ENCODE peak calls at places on chromosomes 16 and 17, in six cellular contexts. L is lower lobe of right lung; O is endothelial cell of umbilical vein; J is MM.1S; T is PC-3; H is naive thymus-derived CD4-positive, alpha-beta T cell. C is an unnamed sample.

GRCh38 chr17:68732301-68732749 is 131.2 kb upstream of the FAM20A start:
- DNase-seq in L (no peak), O (no peak), J (no peak), T (no peak), H (no peak), C (no peak)

GRCh38 chr16:64094170-64094960 is 1027.5 kb downstream of the CDH11 start:
- DNase-seq in L (no peak), O (no peak), J (no peak), T (no peak), H (no peak), C (no peak)

GRCh38 chr17:6473128-6473767 is 29.0 kb downstream of the PIMREG start:
- DNase-seq in L (peak; percentile 86), O (peak; percentile 72), J (peak; percentile 53), T (peak; percentile 76), H (peak; percentile 57), C (no peak)

GRCh38 chr17:61408151-61409041 is 8.8 kb downstream of the TBX2 start:
- DNase-seq in L (peak; percentile 43), O (no peak), J (no peak), T (no peak), H (peak; percentile 7), C (no peak)

GRCh38 chr17:17264430-17264829 is 16.6 kb downstream of the COPS3 start:
- DNase-seq in L (no peak), O (no peak), J (no peak), T (no peak), H (no peak), C (no peak)

GRCh38 chr17:50363217-50364060 is 9.5 kb downstream of the MRPL27 start:
- DNase-seq in L (no peak), O (peak; percentile 25), J (no peak), T (peak; percentile 36), H (no peak), C (no peak)

GRCh38 chr16:24167129-24167528 is 89.0 kb upstream of the CACNG3 start:
- DNase-seq in L (no peak), O (no peak), J (no peak), T (no peak), H (no peak), C (no peak)

GRCh38 chr17:60594747-60595146 is 5.2 kb upstream of the PPM1D start:
- DNase-seq in L (no peak), O (no peak), J (no peak), T (no peak), H (no peak), C (no peak)

GRCh38 chr17:32741381-32741780 is 135.5 kb downstream of the MYO1D start:
- DNase-seq in L (no peak), O (no peak), J (no peak), T (no peak), H (no peak), C (no peak)

GRCh38 chr16:78198299-78198698 is 98.8 kb downstream of the WWOX start:
- DNase-seq in L (no peak), O (no peak), J (no peak), T (no peak), H (no peak), C (no peak)

GRCh38 chr16:49811630-49812334 is 44.1 kb downstream of the ZNF423 start:
- DNase-seq in L (no peak), O (no peak), J (no peak), T (no peak), H (no peak), C (no peak)

GRCh38 chr17:82961366-82962162 is 117.8 kb upstream of the METRNL start:
- DNase-seq in L (no peak), O (no peak), J (no peak), T (no peak), H (no peak), C (no peak)

GRCh38 chr17:4856937-4857314 is 23.8 kb downstream of the MINK1 start:
- DNase-seq in L (no peak), O (no peak), J (no peak), T (no peak), H (no peak), C (no peak)

GRCh38 chr17:4856271-4856936 is 23.3 kb downstream of the MINK1 start:
- DNase-seq in L (no peak), O (peak; percentile 55), J (no peak), T (no peak), H (no peak), C (no peak)

GRCh38 chr17:4859816-4860625 is 26.9 kb downstream of the MINK1 start:
- DNase-seq in L (no peak), O (no peak), J (no peak), T (no peak), H (no peak), C (no peak)

GRCh38 chr17:4858880-4859260 is 25.7 kb downstream of the MINK1 start:
- DNase-seq in L (no peak), O (peak; percentile 69), J (no peak), T (peak; percentile 63), H (no peak), C (peak; percentile 18)

GRCh38 chr17:4858068-4858879 is 25.1 kb downstream of the MINK1 start:
- DNase-seq in L (no peak), O (peak; percentile 90), J (no peak), T (peak; percentile 21), H (no peak), C (no peak)
- H3K27ac ChIP-seq in L (peak overlapping the region; percentile 69), O (peak overlapping the region; percentile 79), J (no peak overlapping the region), T (peak overlapping the region; percentile 48), H (no peak overlapping the region), C (peak overlapping the region; percentile 20)

DNA sequence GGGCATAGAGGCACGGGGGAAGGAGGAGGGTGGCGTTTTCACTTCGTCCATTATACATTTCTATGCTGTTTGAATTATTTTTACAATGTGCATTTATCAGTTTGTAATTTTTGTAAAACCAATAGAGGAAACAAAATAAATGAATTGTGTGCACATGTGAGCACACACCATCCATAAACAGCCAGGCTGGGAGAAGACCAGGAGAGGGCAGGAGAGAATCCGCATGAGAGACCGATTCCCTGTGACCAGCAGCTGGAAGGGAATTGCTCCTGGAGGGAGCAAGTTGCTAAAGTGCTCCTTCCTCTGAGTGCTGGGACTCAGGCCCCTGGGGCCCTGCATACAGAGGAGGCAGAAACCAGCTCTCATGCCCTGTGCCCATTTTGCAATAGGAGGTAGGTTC is 126.0 kb downstream of the ABCC12 start:
- DNase-seq in L (no peak), O (no peak), J (no peak), T (no peak), H (no peak), C (no peak)
- H3K36me3 ChIP-seq in L (no peaks in the 10 kb centered on the region), O (no peaks in the 10 kb centered on the region), J (no peaks in the 10 kb centered on the region), T (no peaks in the 10 kb centered on the region), H (no peaks in the 10 kb centered on the region), C (no peaks in the 10 kb centered on the region)

DNA sequence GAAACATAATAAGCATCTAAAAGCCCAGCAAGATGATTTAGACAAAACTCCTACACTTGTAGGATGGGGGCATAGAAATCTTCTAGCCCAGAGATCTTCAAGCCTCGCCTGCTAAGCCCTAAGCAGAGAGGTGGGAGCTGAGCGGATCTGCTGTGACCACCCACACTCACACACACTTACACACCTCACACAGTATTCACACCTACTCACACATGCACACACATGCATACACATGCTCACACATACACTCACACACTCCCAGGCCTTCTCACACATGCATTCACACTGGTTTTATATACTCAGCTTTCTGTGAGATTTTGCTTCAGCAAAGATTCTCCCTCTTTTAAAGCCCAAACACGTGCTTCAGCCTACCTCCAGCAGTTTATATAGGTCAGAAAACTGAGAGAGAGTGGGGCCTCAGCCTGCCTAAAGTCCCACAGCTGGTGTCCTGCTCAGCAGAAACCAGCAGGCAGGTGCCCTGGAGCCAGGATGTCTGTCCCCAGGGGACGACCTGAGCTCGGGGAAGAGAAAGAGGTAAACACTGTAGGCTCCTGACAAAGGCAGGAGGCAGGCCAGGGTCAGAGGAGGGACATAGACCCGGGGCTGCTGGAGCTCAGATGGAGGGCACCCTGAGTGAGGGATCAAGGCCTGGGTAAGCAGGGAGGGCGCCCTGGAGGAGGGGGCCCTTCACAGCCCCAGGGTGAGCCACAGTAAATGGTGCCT is 12.0 kb upstream of the KRT19 start:
- DNase-seq in L (no peak), O (no peak), J (peak; percentile 17), T (no peak), H (no peak), C (no peak)
- H3K4me3 ChIP-seq in L (no peak overlapping the region), O (no peak overlapping the region), J (no peak overlapping the region), T (no peak overlapping the region), H (no peak overlapping the region), C (no peak overlapping the region)

GRCh38 chr16:70735141-70735979 is 49.5 kb upstream of the MTSS2 start:
- DNase-seq in L (no peak), O (no peak), J (no peak), T (no peak), H (no peak), C (no peak)
- H3K27ac ChIP-seq in L (peak overlapping the region; percentile 80), O (no peak overlapping the region), J (no peak overlapping the region), T (no peak overlapping the region), H (peak overlapping the region; percentile 76), C (peak overlapping the region; percentile 82)

GRCh38 chr16:57253410-57253927 is 8.4 kb downstream of the ARL2BP start:
- DNase-seq in L (peak; percentile 10), O (no peak), J (no peak), T (peak; percentile 31), H (no peak), C (no peak)
- H3K36me3 ChIP-seq in L (peaks cover 100% of the 10 kb centered on the region), O (peaks cover 23% of the 10 kb centered on the region), J (peaks cover 3% of the 10 kb centered on the region), T (peaks cover 10% of the 10 kb centered on the region), H (peaks cover 73% of the 10 kb centered on the region), C (peaks cover 43% of the 10 kb centered on the region)

C was measured in thoracic aorta.